ENCODE peak calls at places on chromosomes 13 and 19, in seven cellular contexts. H is breast epithelium, I is adrenal gland, B is thoracic aorta, W is brain microvascular endothelial cell, V is osteoblast, S is tibial artery. F is an unnamed sample.

GRCh38 chr13:75347457-75347856 is 134.5 kb downstream of the TBC1D4 start:
- DNase-seq in H (no peak), I (no peak), B (no peak), W (no peak), V (no peak), S (no peak), F (no peak)

GRCh38 chr13:44726214-44726613 is 150.1 kb upstream of the TSC22D1 start:
- DNase-seq in H (no peak), I (no peak), B (no peak), W (no peak), V (peak; percentile 84), S (no peak), F (no peak)

GRCh38 chr13:76764429-76764828 is 121.8 kb downstream of the KCTD12 start:
- DNase-seq in H (no peak), I (peak; percentile 50), B (no peak), W (peak; percentile 46), V (no peak), S (peak; percentile 80), F (no peak)

GRCh38 chr13:22486490-22486889 is 694.3 kb upstream of the SGCG start:
- DNase-seq in H (no peak), I (no peak), B (no peak), W (no peak), V (no peak), S (no peak), F (no peak)

GRCh38 chr19:33412617-33413425 is 39.3 kb downstream of the CEBPG start:
- DNase-seq in H (no peak), I (no peak), B (no peak), W (no peak), V (peak; percentile 68), S (no peak), F (no peak)

GRCh38 chr13:110123041-110123809 is 183.7 kb downstream of the COL4A1 start:
- DNase-seq in H (no peak), I (no peak), B (no peak), W (no peak), V (no peak), S (no peak), F (no peak)

GRCh38 chr19:51663650-51664049 is 17.0 kb upstream of the SIGLEC14 start:
- DNase-seq in H (no peak), I (no peak), B (no peak), W (no peak), V (no peak), S (no peak), F (no peak)

GRCh38 chr13:80618777-80619176 is 277.9 kb upstream of the SPRY2 start:
- DNase-seq in H (no peak), I (no peak), B (no peak), W (no peak), V (no peak), S (no peak), F (no peak)

GRCh38 chr19:13151605-13152355 is 1.6 kb downstream of the IER2 start:
- DNase-seq in H (peak; percentile 98), I (peak; percentile 98), B (peak; percentile 89), W (peak; percentile 97), V (peak; percentile 99), S (peak; percentile 96), F (peak; percentile 83)

GRCh38 chr13:49517461-49517860 is 21.7 kb downstream of the PHF11 start:
- DNase-seq in H (no peak), I (no peak), B (no peak), W (no peak), V (peak; percentile 54), S (no peak), F (no peak)

GRCh38 chr13:33512880-33513554 is 227.5 kb upstream of the STARD13 start:
- DNase-seq in H (no peak), I (no peak), B (no peak), W (no peak), V (no peak), S (no peak), F (no peak)

GRCh38 chr13:44932850-44933251 is 56.4 kb downstream of the NUFIP1 start:
- DNase-seq in H (no peak), I (peak; percentile 56), B (no peak), W (peak; percentile 84), V (no peak), S (no peak), F (no peak)

GRCh38 chr13:36515466-36515865 is 83.2 kb downstream of the CCNA1 start:
- DNase-seq in H (no peak), I (no peak), B (no peak), W (no peak), V (no peak), S (no peak), F (no peak)

GRCh38 chr13:39881887-39882286 is 226.4 kb downstream of the COG6 start:
- DNase-seq in H (no peak), I (no peak), B (no peak), W (no peak), V (no peak), S (no peak), F (no peak)

GRCh38 chr13:92164822-92165221 is 766.4 kb downstream of the GPC5 start:
- DNase-seq in H (no peak), I (no peak), B (no peak), W (no peak), V (no peak), S (no peak), F (no peak)

GRCh38 chr13:48902421-48902820 is 73.3 kb upstream of the FNDC3A start:
- DNase-seq in H (no peak), I (peak; percentile 39), B (no peak), W (peak; percentile 18), V (no peak), S (no peak), F (no peak)

GRCh38 chr13:39274926-39275325 is 236.7 kb downstream of the NHLRC3 start:
- DNase-seq in H (no peak), I (no peak), B (no peak), W (no peak), V (no peak), S (no peak), F (no peak)

GRCh38 chr13:86825410-86825809 is 845.8 kb upstream of the SLITRK5 start:
- DNase-seq in H (no peak), I (no peak), B (no peak), W (no peak), V (no peak), S (no peak), F (no peak)

GRCh38 chr13:50419466-50419865 is 404.2 kb downstream of the KCNRG start:
- DNase-seq in H (no peak), I (no peak), B (no peak), W (no peak), V (no peak), S (no peak), F (no peak)

GRCh38 chr13:83881917-83882625 is at the start of gene SLITRK1:
- DNase-seq in H (peak; percentile 62), I (peak; percentile 43), B (no peak), W (peak; percentile 41), V (peak; percentile 58), S (no peak), F (no peak)

GRCh38 chr13:66567899-66568612 is 662.1 kb downstream of the PCDH9 start:
- DNase-seq in H (no peak), I (no peak), B (no peak), W (no peak), V (no peak), S (no peak), F (no peak)

GRCh38 chr13:18235756-18236527 is 945.7 kb downstream of the TUBA3C start:
- DNase-seq in H (no peak), I (no peak), B (no peak), W (no peak), V (peak; percentile 57), S (no peak), F (no peak)

GRCh38 chr19:45139286-45140143 is 21.3 kb downstream of the NKPD1 start:
- DNase-seq in H (no peak), I (no peak), B (no peak), W (no peak), V (peak; percentile 81), S (no peak), F (no peak)

GRCh38 chr13:33455291-33455690 is 169.7 kb upstream of the STARD13 start:
- DNase-seq in H (no peak), I (no peak), B (no peak), W (no peak), V (peak; percentile 42), S (no peak), F (no peak)

GRCh38 chr19:18118420-18119242 is 21.1 kb downstream of the MAST3 start:
- DNase-seq in H (no peak), I (no peak), B (no peak), W (no peak), V (peak; percentile 87), S (no peak), F (no peak)
- H3K27ac ChIP-seq in H (peak overlapping the region; percentile 69), I (peak overlapping the region; percentile 36), B (peak overlapping the region; percentile 56), W (no peak overlapping the region), V (no peak overlapping the region), S (peak overlapping the region; percentile 58), F (no peak overlapping the region)

DNA sequence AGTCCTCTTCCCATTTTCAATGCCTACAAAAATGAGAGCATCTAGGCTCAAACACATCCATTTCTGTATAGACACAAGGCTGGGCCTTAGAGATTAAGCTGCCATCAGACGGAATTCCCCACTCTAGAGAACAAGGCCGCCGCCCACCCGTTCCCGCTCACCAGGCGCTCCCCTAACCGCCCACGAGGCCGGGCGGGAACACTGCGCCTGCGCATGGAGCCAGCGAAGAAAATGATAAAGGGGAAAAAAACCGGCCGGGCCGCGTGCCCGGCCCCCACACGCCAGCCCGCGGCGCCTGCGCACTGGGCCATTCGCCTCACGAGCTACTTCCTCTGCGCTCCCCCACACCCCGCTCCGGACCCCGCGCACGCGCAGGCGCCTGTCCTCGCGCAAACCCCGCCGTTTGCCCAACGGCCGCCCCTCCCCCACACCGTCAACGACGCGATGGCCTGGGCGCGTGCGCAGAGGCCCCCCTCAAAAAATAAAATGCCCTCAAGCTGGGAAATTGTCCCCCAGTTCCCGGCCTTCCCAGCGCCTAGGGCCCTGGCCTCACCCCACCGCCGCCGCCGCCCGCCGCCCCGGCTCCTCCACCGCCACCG is 540 bp downstream of the HNRNPL start:
- DNase-seq in H (peak; percentile 95), I (peak; percentile 98), B (peak; percentile 90), W (peak; percentile 91), V (peak; percentile 99), S (peak; percentile 94), F (no peak)
- H3K27ac ChIP-seq in H (peak overlapping the region; percentile 100), I (peak overlapping the region; percentile 100), B (peak overlapping the region; percentile 100), W (peak overlapping the region; percentile 100), V (peak overlapping the region; percentile 70), S (peak overlapping the region; percentile 100), F (peak overlapping the region; percentile 99)

GRCh38 chr13:97278395-97279078 is 56.4 kb downstream of the MBNL2 start:
- DNase-seq in H (no peak), I (no peak), B (no peak), W (no peak), V (peak; percentile 80), S (no peak), F (no peak)
- H3K27ac ChIP-seq in H (peak overlapping the region; percentile 71), I (peak overlapping the region; percentile 73), B (peak overlapping the region; percentile 89), W (no peak overlapping the region), V (peak overlapping the region; percentile 29), S (peak overlapping the region; percentile 68), F (peak overlapping the region; percentile 86)

GRCh38 chr13:23500858-23501257 is 67.4 kb upstream of the SACS start:
- DNase-seq in H (no peak), I (no peak), B (no peak), W (peak; percentile 91), V (peak; percentile 90), S (no peak), F (no peak)

GRCh38 chr13:23506071-23506820 is 64.0 kb upstream of the TNFRSF19 start:
- DNase-seq in H (no peak), I (no peak), B (no peak), W (no peak), V (peak; percentile 77), S (no peak), F (no peak)

GRCh38 chr13:23504188-23504587 is 66.0 kb upstream of the TNFRSF19 start:
- DNase-seq in H (no peak), I (no peak), B (no peak), W (peak; percentile 19), V (peak; percentile 5), S (no peak), F (no peak)

GRCh38 chr13:23506821-23507210 is 63.4 kb upstream of the TNFRSF19 start:
- DNase-seq in H (no peak), I (no peak), B (no peak), W (peak; percentile 92), V (no peak), S (no peak), F (no peak)

GRCh38 chr13:23505007-23505406 is 65.2 kb upstream of the TNFRSF19 start:
- DNase-seq in H (no peak), I (no peak), B (no peak), W (peak; percentile 65), V (peak; percentile 57), S (no peak), F (no peak)
- H3K27ac ChIP-seq in H (no peak overlapping the region), I (no peak overlapping the region), B (no peak overlapping the region), W (peak overlapping the region; percentile 89), V (peak overlapping the region; percentile 80), S (no peak overlapping the region), F (no peak overlapping the region)